ENCODE peak calls at places on chromosomes 1 and 21, in five cellular contexts. G is cardiac muscle cell; V is GM12865; F is HFF-Myc; O is CD4-positive, CD25-positive, alpha-beta regulatory T cell. B is an unnamed sample.

GRCh38 chr1:51281807-51282206 is 45.7 kb downstream of the RNF11 start:
- DNase-seq in G (peak), F (no peak), O (no peak), V (no peak), B (no peak)

GRCh38 chr1:183166439-183166838 is 19.6 kb upstream of the LAMC2 start:
- DNase-seq in V (no peak), O (no peak), G (no peak), F (no peak), B (no peak)

GRCh38 chr1:9721606-9722377 is 70.3 kb downstream of the PIK3CD start:
- DNase-seq in O (peak), F (no peak), V (peak), G (peak), B (peak)

GRCh38 chr1:201298381-201299367 is 15.4 kb downstream of the PKP1 start:
- DNase-seq in V (no peak), F (no peak), G (no peak), O (no peak), B (no peak)

GRCh38 chr21:26140185-26140584 is 30.4 kb downstream of the APP start:
- DNase-seq in V (no peak), F (peak), G (no peak), O (no peak), B (no peak)

GRCh38 chr1:218299416-218299815 is 14.3 kb downstream of the RRP15 start:
- DNase-seq in F (peak), O (no peak), V (peak), G (peak), B (no peak)

GRCh38 chr1:201619513-201619912 is 80.6 kb downstream of the NAV1 start:
- DNase-seq in F (no peak), V (no peak), O (no peak), G (no peak), B (no peak)

GRCh38 chr1:80248886-80249285 is 1242.4 kb upstream of the ADGRL4 start:
- DNase-seq in V (no peak), G (no peak), O (no peak), F (no peak), B (no peak)

GRCh38 chr1:52751589-52752306 is 25.5 kb downstream of the ZYG11B start:
- DNase-seq in G (peak), V (no peak), O (no peak), F (no peak), B (no peak)

GRCh38 chr1:3000671-3001470 is 20.4 kb upstream of the ACTRT2 start:
- DNase-seq in O (no peak), V (no peak), G (no peak), F (no peak), B (no peak)

GRCh38 chr1:178945763-178946266 is 74.9 kb upstream of the ANGPTL1 start:
- DNase-seq in G (no peak), F (no peak), V (no peak), O (no peak), B (no peak)

GRCh38 chr1:114589122-114589521 is 7.7 kb upstream of the BCAS2 start:
- DNase-seq in G (no peak), F (no peak), V (no peak), O (no peak), B (no peak)

GRCh38 chr1:44616991-44617702 is 57.1 kb downstream of the TMEM53 start:
- DNase-seq in O (no peak), G (peak), V (no peak), F (no peak), B (no peak)

GRCh38 chr1:19437911-19438310 is 47.4 kb downstream of the CAPZB start:
- DNase-seq in O (no peak), F (no peak), V (no peak), G (no peak), B (no peak)

GRCh38 chr1:150692720-150693119 is 4.2 kb downstream of the GOLPH3L start:
- DNase-seq in G (no peak), V (no peak), F (no peak), O (no peak), B (no peak)

GRCh38 chr1:42128984-42129383 is 24.2 kb upstream of the GUCA2B start:
- DNase-seq in F (no peak), V (no peak), O (no peak), G (no peak), B (no peak)

GRCh38 chr1:109793486-109794318 is 30.0 kb upstream of the EPS8L3 start:
- DNase-seq in G (no peak), O (peak), F (peak), V (no peak), B (peak)

GRCh38 chr21:40254540-40255455 is 387.6 kb downstream of the PCP4 start:
- DNase-seq in G (no peak), F (no peak), O (no peak), V (no peak), B (no peak)

GRCh38 chr1:84298336-84298687 is 3.2 kb upstream of the SAMD13 start:
- DNase-seq in F (no peak), V (peak), O (peak), G (peak), B (peak)

GRCh38 chr1:183238071-183238470 is 52.0 kb downstream of the LAMC2 start:
- DNase-seq in G (no peak), F (no peak), V (no peak), O (no peak), B (no peak)

GRCh38 chr1:243980071-243980470 is 71.0 kb upstream of the ZBTB18 start:
- DNase-seq in F (no peak), V (no peak), G (no peak), O (no peak), B (no peak)

GRCh38 chr1:165376811-165377153 is 20.3 kb upstream of the LMX1A start:
- DNase-seq in G (no peak), O (no peak), V (no peak), F (no peak), B (no peak)

GRCh38 chr1:165376041-165376810 is 19.7 kb upstream of the LMX1A start:
- DNase-seq in G (peak), O (no peak), V (no peak), F (peak), B (no peak)

GRCh38 chr1:165371588-165372235 is 15.2 kb upstream of the LMX1A start:
- DNase-seq in V (no peak), O (no peak), G (no peak), F (no peak), B (no peak)

GRCh38 chr1:165375623-165376022 is 19.1 kb upstream of the LMX1A start:
- DNase-seq in V (no peak), O (no peak), F (no peak), G (no peak), B (no peak)
- H3K4me3 ChIP-seq in V (no peak), O (no peak), F (peak), G (peak), B (no peak)

GRCh38 chr1:214337015-214337414 is 56.1 kb downstream of the SMYD2 start:
- DNase-seq in F (no peak), O (no peak), G (no peak), V (no peak), B (no peak)
- H3K4me3 ChIP-seq in F (no peak), O (no peak), G (no peak), V (no peak), B (no peak)

GRCh38 chr1:236045771-236046170 is 19.1 kb downstream of the NID1 start:
- DNase-seq in O (no peak), V (no peak), F (no peak), G (no peak), B (no peak)

GRCh38 chr1:236041899-236042618 is 22.8 kb downstream of the NID1 start:
- DNase-seq in V (no peak), F (no peak), G (no peak), O (no peak), B (no peak)

GRCh38 chr1:236039736-236040670 is 24.9 kb downstream of the NID1 start:
- DNase-seq in F (no peak), O (no peak), G (peak), V (no peak), B (no peak)

GRCh38 chr1:236044346-236044745 is 20.5 kb downstream of the NID1 start:
- DNase-seq in V (no peak), F (no peak), O (no peak), G (no peak), B (no peak)
- H3K4me3 ChIP-seq in V (no peak), F (no peak), O (no peak), G (no peak), B (no peak)

GRCh38 chr1:67738401-67738800 is 53.4 kb downstream of the GADD45A start:
- DNase-seq in F (no peak), V (no peak), G (peak), O (no peak), B (no peak)

GRCh38 chr1:67735220-67735619 is 50.2 kb downstream of the GADD45A start:
- DNase-seq in O (no peak), G (no peak), V (no peak), F (no peak), B (no peak)

GRCh38 chr1:67737875-67738274 is 52.9 kb downstream of the GADD45A start:
- DNase-seq in V (no peak), O (no peak), G (no peak), F (no peak), B (no peak)

GRCh38 chr1:67735806-67736627 is 51.0 kb downstream of the GADD45A start:
- DNase-seq in G (no peak), F (peak), V (peak), O (peak), B (peak)

GRCh38 chr1:67736750-67737149 is 51.7 kb downstream of the GADD45A start:
- DNase-seq in O (no peak), F (no peak), V (no peak), G (no peak), B (no peak)
- H3K4me3 ChIP-seq in O (peak), F (peak), V (peak), G (no peak), B (peak)

DNA sequence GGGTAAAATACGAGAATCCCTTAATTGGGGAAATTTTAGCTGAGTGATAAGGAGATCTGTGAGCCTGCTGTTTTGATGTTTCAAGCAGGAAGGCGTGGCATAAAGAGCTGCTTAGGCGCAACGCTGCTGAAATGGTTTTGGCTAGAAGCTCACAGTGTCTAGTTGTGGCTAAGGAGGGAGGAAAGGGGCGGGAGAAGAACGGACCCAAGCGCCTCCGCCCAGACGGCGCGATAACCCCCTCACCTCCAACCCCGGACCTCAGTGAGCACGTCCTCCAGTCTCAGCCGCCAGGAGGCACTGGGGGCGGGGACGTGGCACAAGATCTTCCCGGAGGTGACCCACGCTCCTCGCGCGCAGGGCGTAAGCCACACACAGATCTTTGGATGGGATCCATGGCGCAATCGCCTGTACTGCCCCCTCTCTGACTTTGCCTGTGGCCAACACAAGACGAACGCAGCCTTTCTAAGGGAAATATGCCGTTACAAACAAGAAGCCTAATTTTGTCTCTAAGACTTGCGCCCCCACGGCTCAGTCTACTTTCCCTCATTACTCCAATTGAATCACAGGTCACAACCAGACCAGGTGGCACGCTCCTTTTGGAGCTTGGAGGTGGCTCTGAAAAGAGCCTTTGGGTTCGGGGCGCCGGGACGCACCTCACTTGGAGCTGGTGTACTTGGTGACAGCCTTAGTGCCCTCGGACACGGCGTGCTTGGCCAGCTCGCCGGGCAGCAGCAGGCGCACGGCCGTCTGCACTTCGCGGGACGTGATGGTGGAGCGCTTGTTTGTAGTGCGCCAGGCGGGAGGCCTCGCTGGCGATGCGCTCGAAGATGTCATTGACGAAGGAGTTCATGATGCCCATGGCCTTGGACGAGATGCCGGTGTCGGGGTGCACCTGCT is 23.4 kb upstream of the RNF187 start:
- DNase-seq in V (peak), G (no peak), F (no peak), O (peak), B (peak)
- H3K4me3 ChIP-seq in V (peak), G (peak), F (peak), O (peak), B (peak)